ENCODE peak calls at places on chromosomes 1 and 21, in nine cellular contexts. E, Y, J, P, A, G, D, O and T are unnamed samples.

GRCh38 chr21:44065428-44065827 is 41.8 kb upstream of the PWP2 start:
- DNase-seq in E (no peak), Y (no peak), J (no peak), P (no peak), A (no peak), G (peak), D (no peak), O (no peak), T (peak)

GRCh38 chr1:10794724-10795304 is 1.6 kb downstream of the CASZ1 start:
- DNase-seq in E (peak), Y (no peak), J (peak), P (no peak), A (no peak), G (no peak), D (peak), O (peak), T (peak)

GRCh38 chr1:214615871-214616270 is 12.9 kb downstream of the CENPF start:
- DNase-seq in E (no peak), Y (no peak), J (no peak), P (no peak), A (no peak), G (no peak), D (no peak), O (peak), T (no peak)

GRCh38 chr1:11653101-11653601 is 1.1 kb downstream of the FBXO2 start:
- DNase-seq in E (no peak), Y (no peak), J (peak), P (no peak), A (no peak), G (no peak), D (no peak), O (no peak), T (no peak)

GRCh38 chr1:94235189-94236020 is 2.0 kb downstream of the ARHGAP29 start:
- DNase-seq in E (no peak), Y (no peak), J (no peak), P (no peak), A (no peak), G (no peak), D (no peak), O (no peak), T (no peak)

GRCh38 chr1:202074985-202075773 is 47.5 kb upstream of the GPR37L1 start:
- DNase-seq in E (peak), Y (no peak), J (no peak), P (no peak), A (no peak), G (no peak), D (no peak), O (no peak), T (no peak)

GRCh38 chr1:221148580-221148979 is 269.3 kb downstream of the HLX start:
- DNase-seq in E (no peak), Y (no peak), J (no peak), P (no peak), A (no peak), G (no peak), D (peak), O (no peak), T (no peak)

GRCh38 chr21:41210405-41211040 is 42.6 kb downstream of the BACE2 start:
- DNase-seq in E (no peak), Y (no peak), J (peak), P (no peak), A (no peak), G (peak), D (no peak), O (no peak), T (no peak)

GRCh38 chr1:97820470-97821188 is 100.2 kb downstream of the DPYD start:
- DNase-seq in E (no peak), Y (no peak), J (peak), P (no peak), A (peak), G (peak), D (no peak), O (peak), T (no peak)

GRCh38 chr1:197180252-197180878 is 33.9 kb upstream of the ASPM start:
- DNase-seq in E (peak), Y (no peak), J (peak), P (no peak), A (peak), G (peak), D (no peak), O (peak), T (no peak)

GRCh38 chr1:45892068-45892785 is 88.8 kb downstream of the MAST2 start:
- DNase-seq in E (no peak), Y (no peak), J (no peak), P (no peak), A (peak), G (peak), D (no peak), O (peak), T (no peak)

GRCh38 chr1:61053281-61053711 is 29.1 kb upstream of the NFIA start:
- DNase-seq in E (no peak), Y (no peak), J (no peak), P (no peak), A (no peak), G (no peak), D (no peak), O (no peak), T (no peak)